ENCODE peak calls at places on chromosomes 1 and 21, in four cellular contexts. H, D, Z and S are unnamed samples.

GRCh38 chr1:54334996-54335395 is 71.2 kb downstream of the SSBP3 start:
- DNase-seq in H (no peak), D (no peak), Z (no peak), S (no peak)

GRCh38 chr1:100622037-100622436 is 84.1 kb downstream of the GPR88 start:
- DNase-seq in H (peak), D (no peak), Z (no peak), S (no peak)

GRCh38 chr1:91510754-91511153 is 10.1 kb downstream of the CDC7 start:
- DNase-seq in H (no peak), D (no peak), Z (no peak), S (no peak)

GRCh38 chr1:116824631-116825399 is 70.6 kb downstream of the CD2 start:
- DNase-seq in H (no peak), D (no peak), Z (no peak), S (no peak)

GRCh38 chr1:1290238-1290731 is 10.0 kb downstream of the SCNN1D start:
- DNase-seq in H (peak), D (peak), Z (peak), S (no peak)

GRCh38 chr1:115679141-115679611 is 37.4 kb downstream of the VANGL1 start:
- DNase-seq in H (peak), D (no peak), Z (peak), S (peak)

GRCh38 chr21:37130971-37131370 is 57.9 kb downstream of the TTC3 start:
- DNase-seq in H (peak), D (no peak), Z (no peak), S (no peak)

GRCh38 chr1:210746024-210746423 is 387.9 kb downstream of the KCNH1 start:
- DNase-seq in H (no peak), D (no peak), Z (no peak), S (no peak)

GRCh38 chr1:208211901-208212843 is 32.0 kb downstream of the PLXNA2 start:
- DNase-seq in H (no peak), D (no peak), Z (no peak), S (no peak)

GRCh38 chr1:31196685-31197084 is 43.0 kb downstream of the NKAIN1 start:
- DNase-seq in H (peak), D (no peak), Z (no peak), S (no peak)

GRCh38 chr1:206723500-206724472 is 39.1 kb downstream of the MAPKAPK2 start:
- DNase-seq in H (peak), D (peak), Z (peak), S (peak)

GRCh38 chr1:27087371-27087941 is 67.5 kb downstream of the SLC9A1 start:
- DNase-seq in H (no peak), D (no peak), Z (no peak), S (no peak)

GRCh38 chr1:244350027-244350426 is 101.7 kb downstream of the ADSS2 start:
- DNase-seq in H (no peak), D (no peak), Z (no peak), S (no peak)

GRCh38 chr1:32759997-32760623 is 57.0 kb downstream of the YARS1 start:
- DNase-seq in H (peak), D (peak), Z (no peak), S (no peak)

GRCh38 chr1:181023265-181024057 is 791 bp upstream of the STX6 start:
- DNase-seq in H (no peak), D (no peak), Z (no peak), S (no peak)

GRCh38 chr1:54400321-54400720 is 5.9 kb downstream of the SSBP3 start:
- DNase-seq in H (no peak), D (no peak), Z (no peak), S (no peak)

GRCh38 chr1:2380816-2381591 is 10.3 kb downstream of the MORN1 start:
- DNase-seq in H (no peak), D (no peak), Z (no peak), S (peak)

GRCh38 chr1:208757846-208758245 is 513.7 kb upstream of the PLXNA2 start:
- DNase-seq in H (peak), D (no peak), Z (no peak), S (no peak)

GRCh38 chr1:200206340-200206739 is 178.8 kb downstream of the NR5A2 start:
- DNase-seq in H (peak), D (no peak), Z (no peak), S (no peak)

GRCh38 chr1:204418174-204419063 is 6.8 kb upstream of the PPP1R15B start:
- DNase-seq in H (peak), D (no peak), Z (no peak), S (no peak)

GRCh38 chr1:155075535-155075934 is 3.1 kb upstream of the EFNA3 start:
- DNase-seq in H (no peak), D (no peak), Z (no peak), S (peak)

GRCh38 chr1:198701766-198702539 is 63.1 kb downstream of the PTPRC start:
- DNase-seq in H (no peak), D (no peak), Z (no peak), S (no peak)

GRCh38 chr1:21616372-21616771 is 52.8 kb downstream of the RAP1GAP start:
- DNase-seq in H (no peak), D (no peak), Z (no peak), S (no peak)

GRCh38 chr1:227889863-227890405 is 57.8 kb downstream of the WNT9A start:
- DNase-seq in H (no peak), D (peak), Z (no peak), S (no peak)

GRCh38 chr1:205444931-205445652 is 10.8 kb downstream of the BLACAT1 start:
- DNase-seq in H (no peak), D (peak), Z (no peak), S (peak)

GRCh38 chr1:171220551-171221175 is 27.6 kb upstream of the FMO1 start:
- DNase-seq in H (no peak), D (no peak), Z (no peak), S (no peak)

GRCh38 chr1:28887418-28887834 is 26.9 kb upstream of the EPB41 start:
- DNase-seq in H (peak), D (peak), Z (peak), S (peak)

GRCh38 chr1:24803987-24804530 is 58.8 kb downstream of the CLIC4 start:
- DNase-seq in H (no peak), D (no peak), Z (no peak), S (no peak)

GRCh38 chr1:174023438-174023837 is 1.3 kb upstream of the RC3H1 start:
- DNase-seq in H (peak), D (peak), Z (no peak), S (no peak)
- H3K27ac ChIP-seq in H (peak), D (peak), Z (peak), S (no peak)

DNA sequence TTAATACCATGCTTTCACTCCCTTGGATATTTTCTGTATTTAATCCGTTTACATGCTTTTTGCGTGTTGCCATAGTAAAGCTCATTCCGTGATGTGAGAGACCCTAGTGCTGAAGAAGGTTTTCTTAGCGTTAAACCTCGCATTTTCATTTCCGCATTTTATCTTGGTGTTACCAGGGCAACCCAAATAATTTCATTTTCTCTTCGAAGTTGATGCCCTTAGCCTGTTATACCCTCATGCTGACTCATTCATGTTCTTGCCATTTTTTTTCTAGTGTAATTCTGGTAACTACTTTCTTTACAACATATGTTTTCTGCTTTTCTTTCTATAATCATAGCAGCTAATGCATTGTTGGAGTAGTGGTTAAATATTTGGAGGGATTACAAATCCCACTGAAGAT is 37.2 kb downstream of the LRRC8C start:
- DNase-seq in H (no peak), D (no peak), Z (no peak), S (no peak)
- H3K27ac ChIP-seq in H (no peak), D (no peak), Z (no peak), S (no peak)

GRCh38 chr21:45020629-45021427 is 53.6 kb upstream of the ADARB1 start:
- DNase-seq in H (no peak), D (no peak), Z (peak), S (peak)

GRCh38 chr21:45018131-45019075 is 56.0 kb upstream of the ADARB1 start:
- DNase-seq in H (no peak), D (no peak), Z (peak), S (peak)

GRCh38 chr21:45019076-45019886 is 55.1 kb upstream of the ADARB1 start:
- DNase-seq in H (no peak), D (no peak), Z (peak), S (peak)

GRCh38 chr21:45021428-45022347 is 52.7 kb upstream of the ADARB1 start:
- DNase-seq in H (no peak), D (no peak), Z (no peak), S (peak)

GRCh38 chr21:45019887-45020537 is 54.4 kb upstream of the ADARB1 start:
- DNase-seq in H (no peak), D (no peak), Z (peak), S (peak)
- H3K27ac ChIP-seq in H (no peak), D (no peak), Z (peak), S (peak)

GRCh38 chr1:223142795-223143759 is at the start of gene TLR5:
- DNase-seq in H (peak), D (peak), Z (peak), S (peak)

GRCh38 chr1:223144914-223145313 is 1.9 kb upstream of the TLR5 start:
- DNase-seq in H (no peak), D (no peak), Z (no peak), S (no peak)

GRCh38 chr1:223142269-223142668 is 779 bp downstream of the TLR5 start:
- DNase-seq in H (no peak), D (no peak), Z (no peak), S (no peak)

GRCh38 chr1:223144431-223144830 is 1.4 kb upstream of the TLR5 start:
- DNase-seq in H (no peak), D (no peak), Z (no peak), S (no peak)

DNA sequence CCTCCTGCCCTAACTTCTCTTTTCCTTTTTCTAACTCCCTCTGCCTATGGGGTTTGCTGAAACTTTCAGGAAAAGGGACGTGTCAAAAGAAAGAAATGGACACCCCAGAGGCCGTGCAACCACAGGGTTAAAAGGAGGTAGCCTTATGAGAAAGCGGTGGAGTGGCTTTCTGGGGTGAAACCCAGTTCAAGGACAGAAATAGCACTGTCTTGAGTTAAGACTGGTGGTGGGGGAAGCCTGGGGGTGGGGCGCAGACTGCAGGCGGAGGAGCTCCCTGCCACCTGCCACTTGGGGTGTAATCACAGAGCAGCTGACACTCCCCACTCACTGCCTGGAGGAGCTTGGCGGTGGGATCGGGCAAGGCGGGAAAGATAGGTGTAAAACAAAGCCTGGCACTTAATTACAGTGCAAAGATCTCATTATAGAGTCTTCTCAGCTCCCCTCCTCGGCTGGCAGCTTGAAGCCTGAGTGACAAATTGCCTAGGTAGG is 756 bp upstream of the TLR5 start:
- DNase-seq in H (no peak), D (peak), Z (peak), S (peak)
- H3K27ac ChIP-seq in H (no peak), D (peak), Z (peak), S (no peak)

DNA sequence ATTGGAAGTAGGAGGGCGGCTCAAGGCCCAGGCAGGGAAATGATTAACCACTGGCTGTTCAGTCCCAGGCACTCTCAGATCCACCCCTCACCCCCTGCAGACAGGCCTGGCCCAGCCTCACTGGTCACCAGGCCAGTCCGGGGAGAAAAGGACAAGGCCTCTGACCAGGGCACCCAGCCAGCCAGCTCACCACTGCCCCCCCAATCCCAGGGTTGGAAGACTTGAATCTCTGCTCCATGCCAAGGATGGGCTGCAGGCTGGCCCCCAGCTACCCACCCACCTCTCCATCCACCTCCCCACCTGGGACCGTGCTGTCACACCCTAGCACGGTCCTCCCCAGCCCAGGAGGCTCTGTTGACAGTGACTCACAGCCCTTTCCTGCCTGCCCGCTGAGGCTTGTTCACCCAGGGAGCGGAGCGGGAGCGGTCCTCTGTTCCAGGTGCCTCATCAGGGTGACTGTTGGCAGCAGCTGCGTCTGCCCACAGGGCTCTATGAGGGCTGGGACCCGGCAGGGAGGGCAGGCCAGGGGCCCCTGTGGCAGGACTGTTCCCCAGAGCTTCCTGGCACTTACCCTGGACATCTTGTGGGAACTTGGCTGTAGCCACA is 2.2 kb downstream of the LAD1 start:
- DNase-seq in H (peak), D (peak), Z (no peak), S (no peak)
- H3K27ac ChIP-seq in H (peak), D (peak), Z (no peak), S (no peak)

GRCh38 chr1:58823481-58824010 is 39.7 kb upstream of the JUN start:
- DNase-seq in H (peak), D (peak), Z (no peak), S (no peak)

GRCh38 chr1:58827298-58827697 is 43.5 kb upstream of the JUN start:
- DNase-seq in H (no peak), D (no peak), Z (no peak), S (no peak)

GRCh38 chr1:58821309-58821708 is 37.5 kb upstream of the JUN start:
- DNase-seq in H (no peak), D (no peak), Z (no peak), S (no peak)

GRCh38 chr1:58829861-58830260 is 46.0 kb upstream of the JUN start:
- DNase-seq in H (no peak), D (no peak), Z (no peak), S (no peak)

DNA sequence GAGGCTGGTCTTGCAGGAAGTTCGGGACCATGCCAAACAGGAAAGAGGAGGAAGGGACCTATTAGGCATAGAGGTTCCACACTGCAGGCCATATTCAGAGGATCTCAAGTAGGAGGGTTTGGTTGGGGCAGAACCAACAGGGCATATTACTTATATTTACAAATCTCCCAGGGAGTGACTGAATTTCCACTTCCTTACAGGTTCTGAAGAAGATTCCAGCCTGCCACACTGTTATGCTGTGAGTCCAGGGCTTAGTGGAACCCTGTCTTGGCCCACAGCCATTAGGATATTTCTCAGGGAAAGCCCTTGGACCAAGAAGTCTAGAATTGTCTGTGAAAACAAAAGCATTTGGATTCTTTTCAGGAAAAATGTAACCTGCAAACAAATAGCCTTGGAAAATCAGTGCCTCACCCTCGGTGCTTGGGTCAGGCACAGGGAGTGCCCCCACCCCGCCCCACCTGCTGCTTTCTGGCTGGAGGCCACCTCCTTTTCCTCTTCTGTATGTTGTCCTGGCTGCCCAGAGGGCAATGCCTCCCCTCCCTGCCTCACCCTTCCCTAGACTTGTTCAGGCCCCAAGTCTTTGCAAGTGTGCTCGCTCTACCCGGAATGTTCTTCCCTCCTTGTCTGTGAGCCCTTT is 41.0 kb upstream of the JUN start:
- DNase-seq in H (peak), D (peak), Z (peak), S (no peak)
- H3K27ac ChIP-seq in H (no peak), D (peak), Z (peak), S (no peak)